ENCODE peak calls at places on chromosomes 5 and 9, in seven cellular contexts. V is GM06990, M is neural progenitor cell, O is ascending aorta, C is adrenal gland, U is cardiac muscle cell, Q is BJ. T is an unnamed sample.

GRCh38 chr5:93915142-93915553 is 173.7 kb upstream of the POU5F2 start:
- DNase-seq in V (no peak), M (peak; percentile 70), O (no peak), C (no peak), U (peak; percentile 20), Q (no peak), T (no peak)

GRCh38 chr9:76355886-76356285 is 38.3 kb downstream of the RFK start:
- DNase-seq in V (no peak), M (no peak), O (no peak), C (no peak), U (no peak), Q (no peak), T (no peak)

GRCh38 chr5:110790673-110791072 is 51.9 kb downstream of the SLC25A46 start:
- DNase-seq in V (no peak), M (no peak), O (no peak), C (no peak), U (no peak), Q (no peak), T (no peak)

GRCh38 chr5:177973066-177973635 is 22.9 kb downstream of the PROP1 start:
- DNase-seq in V (no peak), M (no peak), O (no peak), C (peak; percentile 5), U (no peak), Q (no peak), T (no peak)

GRCh38 chr5:180156141-180156540 is 52.9 kb downstream of the RASGEF1C start:
- DNase-seq in V (no peak), M (no peak), O (peak; percentile 46), C (peak; percentile 24), U (no peak), Q (no peak), T (no peak)

GRCh38 chr9:121992571-121993212 is 100.4 kb downstream of the TTLL11 start:
- DNase-seq in V (no peak), M (peak; percentile 91), O (peak; percentile 76), C (peak; percentile 85), U (peak; percentile 91), Q (no peak), T (peak; percentile 35)

GRCh38 chr9:93161801-93162635 is 21.9 kb upstream of the WNK2 start:
- DNase-seq in V (no peak), M (no peak), O (no peak), C (no peak), U (no peak), Q (no peak), T (no peak)

GRCh38 chr9:36813149-36813548 is 220.9 kb downstream of the PAX5 start:
- DNase-seq in V (no peak), M (no peak), O (no peak), C (peak; percentile 23), U (no peak), Q (no peak), T (no peak)

GRCh38 chr5:468401-468800 is 25.4 kb downstream of the EXOC3 start:
- DNase-seq in V (no peak), M (no peak), O (no peak), C (no peak), U (no peak), Q (no peak), T (no peak)

GRCh38 chr5:56808211-56808610 is 7.1 kb upstream of the MAP3K1 start:
- DNase-seq in V (no peak), M (no peak), O (no peak), C (no peak), U (no peak), Q (no peak), T (no peak)

GRCh38 chr5:1322036-1322903 is 22.6 kb downstream of the CLPTM1L start:
- DNase-seq in V (peak; percentile 2), M (no peak), O (peak; percentile 54), C (no peak), U (no peak), Q (no peak), T (no peak)

GRCh38 chr9:71986860-71987259 is 73.6 kb downstream of the C9orf57 start:
- DNase-seq in V (no peak), M (no peak), O (no peak), C (no peak), U (peak; percentile 2), Q (no peak), T (no peak)

GRCh38 chr5:7881816-7882215 is 12.9 kb downstream of the MTRR start:
- DNase-seq in V (no peak), M (no peak), O (no peak), C (no peak), U (no peak), Q (no peak), T (no peak)

DNA sequence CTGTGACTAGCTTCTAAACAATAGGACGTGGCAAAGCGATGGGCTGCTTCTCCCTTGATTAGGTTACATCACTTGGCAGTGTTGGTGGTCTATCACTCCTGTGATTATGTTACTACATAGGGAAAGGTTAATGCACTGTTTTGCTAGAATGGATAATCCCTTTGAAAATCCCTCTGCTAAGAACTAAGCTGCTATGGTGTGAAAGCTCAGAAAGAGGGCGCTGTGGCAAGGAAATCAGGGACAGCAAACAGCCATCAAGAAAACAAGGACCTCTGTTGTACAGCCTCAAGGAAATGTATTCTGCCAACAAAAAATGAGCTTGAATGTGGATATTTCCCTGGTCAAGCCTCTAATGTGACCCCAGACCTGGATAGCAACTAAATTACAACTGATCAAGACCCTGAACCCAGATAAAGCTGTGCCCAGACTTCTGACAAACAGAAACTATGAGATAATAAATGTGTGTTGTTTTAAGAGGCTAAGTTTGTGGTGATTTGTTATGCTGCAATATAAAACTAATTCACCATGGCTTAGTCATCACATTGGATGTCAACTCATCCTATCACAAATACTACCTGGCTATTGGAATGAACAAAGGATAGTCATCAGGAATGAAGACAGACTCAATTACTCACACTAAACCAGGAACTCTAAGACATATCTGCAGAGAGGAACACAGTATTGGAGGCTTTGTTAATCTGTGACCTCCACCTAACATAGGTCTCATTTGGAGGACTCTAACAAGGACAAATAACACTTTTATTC is 1215.9 kb downstream of the EFNA5 start:
- DNase-seq in V (no peak), M (peak; percentile 76), O (no peak), C (no peak), U (peak; percentile 66), Q (no peak), T (peak; percentile 37)
- TF ChIP-seq CTCF in V (peak; percentile 46), M (peak; percentile 79), O (no peak), C (no peak), U (peak; percentile 55), Q (peak; percentile 25), T (peak; percentile 56)

GRCh38 chr9:129888085-129888808 is 53.0 kb downstream of the USP20 start:
- DNase-seq in V (peak; percentile 95), M (no peak), O (peak; percentile 83), C (peak; percentile 66), U (no peak), Q (no peak), T (no peak)

GRCh38 chr9:129885670-129886106 is 50.4 kb downstream of the USP20 start:
- DNase-seq in V (peak; percentile 90), M (peak; percentile 92), O (peak; percentile 97), C (peak; percentile 94), U (peak; percentile 86), Q (peak; percentile 63), T (peak; percentile 97)

GRCh38 chr9:129888809-129889460 is 53.7 kb downstream of the USP20 start:
- DNase-seq in V (no peak), M (no peak), O (no peak), C (no peak), U (no peak), Q (no peak), T (no peak)

GRCh38 chr9:129886226-129887174 is 51.2 kb downstream of the USP20 start:
- DNase-seq in V (peak; percentile 61), M (no peak), O (no peak), C (no peak), U (no peak), Q (no peak), T (no peak)

DNA sequence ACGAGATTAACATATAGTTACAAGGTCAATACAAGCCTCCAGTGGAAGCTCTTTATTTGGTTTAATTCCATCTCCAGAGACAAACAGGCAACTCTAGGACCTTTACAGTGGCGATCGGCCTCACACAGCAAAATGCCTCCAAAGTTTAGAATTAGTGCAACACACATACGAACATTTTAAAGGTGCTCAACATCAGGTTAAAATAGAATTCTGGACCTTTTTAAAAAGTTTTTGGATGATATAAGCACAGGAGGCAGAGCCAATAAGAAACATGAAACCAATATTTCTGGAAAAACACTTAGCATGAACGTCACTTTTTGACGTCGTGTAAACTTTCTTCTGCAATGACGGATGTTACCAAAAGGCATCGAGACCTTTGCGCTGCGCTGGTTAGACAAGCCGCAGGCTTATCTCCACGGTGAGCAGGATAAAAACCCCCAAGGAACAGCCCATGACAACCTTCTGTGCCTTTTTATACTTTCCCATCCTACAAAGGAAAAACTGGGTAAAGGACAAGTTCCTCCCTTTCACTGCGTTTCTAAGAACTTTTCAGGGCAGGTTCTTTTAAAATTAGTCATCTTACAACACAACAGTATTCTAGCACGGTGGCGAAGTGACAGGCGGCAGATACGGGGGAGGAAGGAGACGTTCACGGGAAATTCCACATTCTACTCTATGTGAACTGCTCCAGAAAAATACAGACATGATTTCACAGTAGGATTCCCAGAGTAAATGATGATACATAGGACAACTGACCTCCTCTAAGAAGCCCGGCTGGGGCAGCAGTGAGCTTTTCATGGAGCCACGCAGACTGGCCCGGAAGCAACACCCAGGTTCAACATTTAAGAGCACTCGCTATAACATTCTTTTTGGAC is 52.2 kb downstream of the USP20 start:
- DNase-seq in V (no peak), M (no peak), O (no peak), C (no peak), U (no peak), Q (no peak), T (no peak)
- TF ChIP-seq CTCF in V (peak; percentile 30), M (no peak), O (no peak), C (no peak), U (peak; percentile 53), Q (peak; percentile 8), T (no peak)

GRCh38 chr5:139543423-139543991 is 17.6 kb upstream of the UBE2D2 start:
- DNase-seq in V (peak; percentile 87), M (peak; percentile 76), O (peak; percentile 80), C (peak; percentile 85), U (peak; percentile 67), Q (no peak), T (peak; percentile 76)
- TF ChIP-seq CTCF in V (peak; percentile 68), M (peak; percentile 45), O (peak; percentile 21), C (no peak), U (peak; percentile 38), Q (peak; percentile 35), T (no peak)

GRCh38 chr9:133738039-133738805 is at the start of gene SARDH:
- DNase-seq in V (peak; percentile 46), M (peak; percentile 84), O (peak; percentile 63), C (peak; percentile 63), U (peak; percentile 86), Q (no peak), T (peak; percentile 49)
- TF ChIP-seq CTCF in V (no peak), M (no peak), O (no peak), C (no peak), U (no peak), Q (no peak), T (no peak)

DNA sequence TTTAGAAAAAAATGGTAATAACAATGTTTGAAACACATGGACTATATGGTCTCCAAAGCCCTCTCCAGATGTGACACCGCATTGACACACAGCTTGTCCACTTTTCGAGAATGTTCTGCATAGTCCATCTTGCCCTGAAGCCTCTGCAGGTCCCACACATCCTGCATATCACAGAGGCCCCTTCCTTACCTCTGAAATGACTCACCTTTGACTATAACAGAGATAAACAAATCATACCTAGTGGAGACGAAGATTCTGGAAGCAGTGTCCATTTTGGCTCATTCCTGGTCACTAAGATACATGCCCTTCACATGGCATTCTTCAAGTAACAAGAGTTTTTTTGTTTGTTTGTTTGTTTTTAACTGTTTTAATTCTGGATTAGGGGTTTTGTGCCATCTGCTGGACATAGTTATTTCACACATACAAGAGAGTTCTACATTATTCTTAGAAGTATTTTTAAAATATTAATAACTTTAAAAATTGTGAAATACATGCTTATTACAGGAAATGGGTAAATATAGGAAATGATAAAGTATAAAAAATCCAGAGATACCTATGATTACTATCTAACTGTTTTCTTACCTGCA is 5.1 kb downstream of the ARL14EPL start:
- DNase-seq in V (no peak), M (no peak), O (no peak), C (no peak), U (no peak), Q (no peak), T (no peak)
- TF ChIP-seq CTCF in V (peak; percentile 9), M (peak; percentile 20), O (no peak), C (no peak), U (peak; percentile 26), Q (no peak), T (no peak)